ENCODE peak calls at places on chromosomes 13 and 19, in seven cellular contexts. B is mesenchymal stem cell, C is neuronal stem cell, K is H1, J is mesendoderm, F is H9, R is trophoblast cell. H is an unnamed sample.

GRCh38 chr13:53004605-53005004 is 24.0 kb upstream of the OLFM4 start:
- DNase-seq in J (no peak), R (no peak), F (no peak), C (no peak), B (no peak), K (no peak), H (no peak)

GRCh38 chr13:42539670-42540069 is 34.3 kb upstream of the TNFSF11 start:
- DNase-seq in C (no peak), B (no peak), K (peak), R (no peak), F (peak), J (peak), H (no peak)

GRCh38 chr19:3983936-3984583 is 1.2 kb downstream of the EEF2 start:
- DNase-seq in J (no peak), F (peak), B (peak), K (no peak), C (no peak), R (no peak), H (peak)

GRCh38 chr19:50050406-50051223 is 24.8 kb downstream of the ZNF473 start:
- DNase-seq in R (peak), C (peak), J (peak), K (no peak), F (no peak), B (peak), H (peak)

GRCh38 chr19:3062165-3063105 is at the start of gene TLE5:
- DNase-seq in J (peak), K (no peak), C (no peak), F (no peak), B (no peak), R (peak), H (no peak)

GRCh38 chr19:22882797-22883196 is 50.7 kb downstream of the ZNF723 start:
- DNase-seq in F (no peak), C (no peak), B (peak), J (peak), K (no peak), R (peak), H (peak)

GRCh38 chr19:16853066-16853465 is 23.9 kb downstream of the SIN3B start:
- DNase-seq in R (no peak), B (no peak), C (no peak), K (no peak), J (no peak), F (no peak), H (no peak)

GRCh38 chr19:23249911-23250649 is at the start of gene ZNF724:
- DNase-seq in C (peak), R (peak), K (peak), B (peak), F (peak), J (peak), H (peak)

GRCh38 chr19:850221-850978 is 1.7 kb upstream of the ELANE start:
- DNase-seq in C (no peak), K (no peak), R (peak), F (peak), B (peak), J (peak), H (peak)

GRCh38 chr19:3969435-3970312 is 1.2 kb downstream of the DAPK3 start:
- DNase-seq in R (peak), F (peak), K (no peak), C (peak), J (peak), B (peak), H (peak)

GRCh38 chr13:112958127-112958989 is 10.7 kb upstream of the MCF2L start:
- DNase-seq in F (no peak), J (no peak), B (no peak), R (no peak), C (no peak), K (no peak), H (no peak)

GRCh38 chr13:57946361-57946760 is 314.8 kb downstream of the PCDH17 start:
- DNase-seq in J (peak), B (peak), C (no peak), K (no peak), R (no peak), F (no peak), H (no peak)

GRCh38 chr19:45075215-45076028 is 856 bp downstream of the ZNF296 start:
- DNase-seq in F (peak), K (no peak), C (no peak), B (no peak), J (peak), R (no peak), H (no peak)

GRCh38 chr19:2251577-2252480 is 2.7 kb downstream of the AMH start:
- DNase-seq in B (no peak), F (no peak), J (no peak), C (no peak), K (no peak), R (no peak), H (no peak)

GRCh38 chr19:10021863-10022262 is 8.6 kb downstream of the RDH8 start:
- DNase-seq in C (no peak), B (no peak), F (no peak), K (no peak), J (no peak), R (no peak), H (peak)

GRCh38 chr19:57141699-57142098 is 3.3 kb downstream of the ZIM3 start:
- DNase-seq in F (no peak), B (no peak), C (no peak), R (no peak), J (no peak), K (no peak), H (no peak)

GRCh38 chr13:48710160-48710559 is 56.4 kb downstream of the CYSLTR2 start:
- DNase-seq in R (no peak), J (no peak), C (no peak), B (no peak), F (no peak), K (no peak), H (no peak)
- H3K4ac ChIP-seq in R (no peak), J (no peak), C (no peak), B (no peak), F (no peak), K (no peak), H (no peak)

GRCh38 chr19:33219261-33219812 is 6.3 kb downstream of the SLC7A10 start:
- DNase-seq in K (no peak), F (peak), B (no peak), J (peak), R (no peak), C (no peak), H (peak)

GRCh38 chr19:33214621-33215020 is 11.0 kb downstream of the SLC7A10 start:
- DNase-seq in J (peak), K (no peak), R (peak), B (peak), F (peak), C (no peak), H (peak)

GRCh38 chr19:33217881-33218280 is 7.8 kb downstream of the SLC7A10 start:
- DNase-seq in R (no peak), F (no peak), B (no peak), C (no peak), K (no peak), J (no peak), H (no peak)

GRCh38 chr19:33215438-33216197 is 10.0 kb downstream of the SLC7A10 start:
- DNase-seq in J (no peak), C (no peak), K (no peak), R (no peak), B (no peak), F (no peak), H (no peak)

GRCh38 chr19:33216198-33216830 is 9.3 kb downstream of the SLC7A10 start:
- DNase-seq in R (no peak), K (no peak), J (peak), F (peak), C (no peak), B (no peak), H (no peak)
- H3K23ac ChIP-seq in R (no peak), K (no peak), J (no peak), F (no peak), C (peak), B (no peak), H (no peak)

GRCh38 chr13:45828253-45828968 is 23.1 kb downstream of the SIAH3 start:
- DNase-seq in B (no peak), J (no peak), R (no peak), C (no peak), F (no peak), K (no peak), H (no peak)

GRCh38 chr13:45830121-45830520 is 21.4 kb downstream of the SIAH3 start:
- DNase-seq in F (no peak), R (no peak), K (no peak), J (no peak), B (no peak), C (no peak), H (no peak)

GRCh38 chr13:45826741-45827140 is 24.8 kb downstream of the SIAH3 start:
- DNase-seq in R (no peak), K (no peak), J (no peak), C (no peak), F (no peak), B (no peak), H (no peak)

GRCh38 chr13:45825124-45825650 is 26.4 kb downstream of the SIAH3 start:
- DNase-seq in K (no peak), C (no peak), F (no peak), R (no peak), B (no peak), J (peak), H (no peak)

DNA sequence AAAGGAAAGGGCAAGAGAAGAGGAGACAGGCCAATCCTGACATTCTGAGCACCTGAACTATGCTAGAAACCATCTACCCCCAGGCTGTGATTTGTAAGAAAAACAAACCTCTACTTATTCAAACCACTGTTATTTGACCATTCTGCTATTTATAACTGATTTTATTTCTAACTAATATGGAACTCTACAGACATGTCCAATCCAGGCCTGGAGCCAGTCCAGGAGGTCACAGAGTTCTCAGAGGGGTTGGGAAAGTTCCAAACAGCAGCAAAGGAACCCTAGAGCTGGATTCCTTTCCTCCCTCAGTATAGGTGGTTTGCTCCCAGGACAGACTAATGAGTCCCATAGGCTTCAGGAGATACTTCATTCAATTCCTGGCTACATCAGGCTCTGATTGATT is 24.2 kb downstream of the SIAH3 start:
- DNase-seq in C (no peak), R (no peak), B (no peak), K (no peak), F (no peak), J (no peak), H (no peak)
- H3K4ac ChIP-seq in C (no peak), R (no peak), B (no peak), K (no peak), F (no peak), J (no peak), H (no peak)

GRCh38 chr13:111853146-111853545 is 213.8 kb upstream of the SOX1 start:
- DNase-seq in F (no peak), J (peak), C (no peak), K (no peak), R (no peak), B (no peak), H (no peak)

GRCh38 chr13:111852701-111853100 is 214.2 kb upstream of the SOX1 start:
- DNase-seq in R (no peak), K (no peak), F (no peak), C (no peak), J (peak), B (no peak), H (no peak)

GRCh38 chr13:111850458-111850857 is 216.5 kb upstream of the SOX1 start:
- DNase-seq in B (no peak), J (no peak), C (no peak), F (no peak), K (no peak), R (no peak), H (no peak)

GRCh38 chr13:111853766-111854165 is 213.2 kb upstream of the SOX1 start:
- DNase-seq in K (no peak), B (no peak), R (no peak), J (no peak), C (no peak), F (no peak), H (no peak)

DNA sequence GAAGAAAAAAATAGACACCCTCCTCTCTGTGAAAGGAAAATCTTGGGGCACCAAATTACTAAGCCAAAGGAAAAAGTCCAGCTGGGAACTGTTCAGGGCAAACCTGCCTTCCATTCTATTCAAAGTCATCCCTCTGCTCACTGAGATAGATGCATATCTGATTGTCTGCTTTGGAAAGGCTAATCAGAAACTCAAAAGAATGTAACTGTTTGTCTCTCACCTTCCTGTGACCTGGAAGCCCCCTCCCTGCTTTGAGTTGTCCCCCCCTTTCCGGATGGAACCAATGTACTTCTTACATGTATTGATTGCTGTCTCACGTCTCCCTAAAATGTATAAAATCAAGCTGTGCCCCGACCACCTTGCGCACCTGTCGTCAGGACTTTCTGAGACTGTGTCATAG is 216.0 kb upstream of the SOX1 start:
- DNase-seq in F (no peak), C (no peak), B (no peak), K (no peak), R (no peak), J (peak), H (no peak)
- H3K23ac ChIP-seq in F (no peak), C (no peak), B (no peak), K (no peak), R (no peak), J (no peak), H (no peak)

GRCh38 chr19:30523791-30524190 is 151.6 kb downstream of the ZNF536 start:
- DNase-seq in C (no peak), J (no peak), F (no peak), R (no peak), K (no peak), B (no peak), H (no peak)
- H3K4ac ChIP-seq in C (no peak), J (no peak), F (no peak), R (no peak), K (no peak), B (no peak), H (no peak)

GRCh38 chr19:35529241-35530218 is 1.4 kb upstream of the SBSN start:
- DNase-seq in R (no peak), C (no peak), B (no peak), F (no peak), J (no peak), K (no peak), H (no peak)

GRCh38 chr19:35531291-35531690 is 2.0 kb upstream of the GAPDHS start:
- DNase-seq in R (no peak), J (no peak), F (no peak), K (no peak), B (no peak), C (no peak), H (no peak)

GRCh38 chr19:35524181-35524838 is 3.8 kb downstream of the SBSN start:
- DNase-seq in C (no peak), K (no peak), B (no peak), R (no peak), F (peak), J (peak), H (no peak)

GRCh38 chr19:35525873-35526272 is 2.2 kb downstream of the SBSN start:
- DNase-seq in B (no peak), F (no peak), J (no peak), K (no peak), C (no peak), R (no peak), H (no peak)

DNA sequence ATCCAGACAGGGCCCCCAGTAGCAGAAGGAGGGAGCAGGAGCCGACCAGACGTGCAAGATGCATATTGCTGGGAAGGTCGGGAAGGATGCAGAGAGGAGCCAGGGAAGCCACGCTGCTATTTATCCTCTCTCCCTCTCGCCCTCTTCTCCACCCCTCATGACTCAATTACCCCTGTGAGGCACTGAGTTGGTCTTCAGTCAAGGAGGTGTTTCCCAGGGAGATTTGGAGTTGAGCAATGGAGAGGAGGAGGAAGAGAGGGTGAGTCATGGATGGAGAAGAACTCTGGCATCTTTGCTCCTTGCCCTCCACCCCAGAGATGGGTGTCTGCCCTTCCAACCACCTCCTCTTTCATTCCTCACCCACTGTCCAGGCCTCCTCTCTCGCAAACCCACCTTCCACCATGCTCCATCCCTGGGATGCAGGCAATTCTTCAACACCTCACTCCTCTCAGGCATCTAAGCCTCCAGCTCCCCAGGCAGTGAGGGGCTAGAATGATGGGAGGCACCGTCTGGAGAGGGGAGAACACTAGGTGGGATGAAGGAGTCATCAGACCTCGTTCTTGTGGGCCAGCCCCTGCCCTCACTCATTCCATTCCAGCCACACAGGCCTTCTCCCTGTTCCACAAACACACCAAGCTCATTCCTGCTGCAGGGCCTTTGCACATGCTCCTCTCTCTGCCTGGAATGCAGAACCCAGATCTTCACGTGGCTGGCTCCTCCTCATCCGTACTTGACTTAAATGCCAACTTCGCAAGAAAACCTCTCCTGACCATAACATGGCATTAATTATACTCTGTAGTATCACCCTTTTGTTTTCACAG is at the start of gene SBSN:
- DNase-seq in R (no peak), J (no peak), B (peak), F (no peak), C (no peak), K (no peak), H (peak)
- H3K23ac ChIP-seq in R (no peak), J (no peak), B (no peak), F (no peak), C (peak), K (no peak), H (peak)

DNA sequence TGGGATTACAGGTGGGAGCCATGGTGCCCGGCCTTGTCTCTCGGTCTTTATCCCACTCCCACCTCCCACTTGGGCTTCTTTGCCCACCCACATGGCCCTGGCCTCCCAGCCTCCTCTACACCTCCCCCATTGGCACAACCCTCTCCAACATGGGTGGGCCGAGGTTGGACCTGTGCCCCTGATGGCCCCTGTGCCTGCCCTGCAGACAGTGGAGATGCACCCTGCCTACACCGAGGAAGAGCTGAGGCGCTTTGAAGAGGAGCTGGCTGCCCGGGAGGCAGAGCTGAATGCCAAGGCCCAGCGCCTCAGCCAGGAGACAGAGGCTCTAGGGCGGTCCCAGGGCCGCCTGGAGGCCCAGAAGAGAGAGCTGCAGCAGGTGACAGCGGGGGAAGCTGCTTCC is 12.6 kb upstream of the DHDH start:
- DNase-seq in F (no peak), C (no peak), K (no peak), B (no peak), R (no peak), J (no peak), H (no peak)
- H3K4ac ChIP-seq in F (no peak), C (no peak), K (no peak), B (no peak), R (no peak), J (no peak), H (no peak)

GRCh38 chr13:29065142-29065541 is 245.0 kb downstream of the MTUS2 start:
- DNase-seq in J (no peak), F (no peak), B (no peak), R (no peak), K (no peak), C (no peak), H (no peak)

GRCh38 chr13:29059837-29060236 is 239.7 kb downstream of the MTUS2 start:
- DNase-seq in B (no peak), C (no peak), R (no peak), F (no peak), K (no peak), J (no peak), H (no peak)
- H3K23ac ChIP-seq in B (no peak), C (peak), R (no peak), F (no peak), K (no peak), J (no peak), H (no peak)

GRCh38 chr19:33391631-33392249 is 18.2 kb downstream of the CEBPG start:
- DNase-seq in J (no peak), K (no peak), R (no peak), B (no peak), F (no peak), C (no peak), H (no peak)
- H3K4ac ChIP-seq in J (no peak), K (no peak), R (no peak), B (no peak), F (no peak), C (no peak), H (no peak)

H was measured in IMR-90.